ENCODE peak calls at places on chromosomes 3 and 15, in four cellular contexts. One of them, this sample, is unnamed.

GRCh38 chr3:49707113-49707480 is 12.4 kb downstream of the AMIGO3 start:
- DNase-seq in GM12865: no peak
- DNase-seq in glomerular endothelial cell: no peak
- DNase-seq in foreskin fibroblast: peak
- DNase-seq in this sample: no peak

GRCh38 chr15:69953816-69954215 is 143.9 kb downstream of the TLE3 start:
- DNase-seq in GM12865: no peak
- DNase-seq in glomerular endothelial cell: no peak
- DNase-seq in foreskin fibroblast: no peak
- DNase-seq in this sample: no peak

GRCh38 chr15:39265261-39265660 is 315.6 kb upstream of the THBS1 start:
- DNase-seq in GM12865: no peak
- DNase-seq in glomerular endothelial cell: no peak
- DNase-seq in foreskin fibroblast: no peak
- DNase-seq in this sample: no peak

GRCh38 chr15:90001062-90001682 is at the start of gene ZNF710:
- DNase-seq in GM12865: peak
- DNase-seq in glomerular endothelial cell: no peak
- DNase-seq in foreskin fibroblast: peak
- DNase-seq in this sample: peak

GRCh38 chr3:42701371-42702065 is 1.1 kb downstream of the HHATL start:
- DNase-seq in GM12865: peak
- DNase-seq in glomerular endothelial cell: no peak
- DNase-seq in foreskin fibroblast: peak
- DNase-seq in this sample: no peak

GRCh38 chr15:85692873-85693272 is 101.9 kb downstream of the KLHL25 start:
- DNase-seq in GM12865: peak
- DNase-seq in glomerular endothelial cell: no peak
- DNase-seq in foreskin fibroblast: no peak
- DNase-seq in this sample: no peak

GRCh38 chr15:25250011-25250596 is 188.7 kb downstream of the UBE3A start:
- DNase-seq in GM12865: no peak
- DNase-seq in glomerular endothelial cell: no peak
- DNase-seq in foreskin fibroblast: no peak
- DNase-seq in this sample: no peak

GRCh38 chr3:122679467-122680291 is 960 bp upstream of the PARP14 start:
- DNase-seq in GM12865: peak
- DNase-seq in glomerular endothelial cell: no peak
- DNase-seq in foreskin fibroblast: peak
- DNase-seq in this sample: peak